ENCODE peak calls at places on chromosomes 3 and 15, in five cellular contexts. W, J, D, L and Z are unnamed samples.

GRCh38 chr15:68586274-68586961 is 7.6 kb downstream of the CORO2B start:
- DNase-seq in W (no peak), J (peak), D (no peak), L (no peak), Z (peak)

GRCh38 chr3:38722760-38723568 is 73.5 kb upstream of the SCN5A start:
- DNase-seq in W (no peak), J (no peak), D (no peak), L (no peak), Z (no peak)

GRCh38 chr3:49712631-49713317 is 6.7 kb downstream of the AMIGO3 start:
- DNase-seq in W (no peak), J (no peak), D (no peak), L (no peak), Z (no peak)

GRCh38 chr15:70491183-70491621 is 272.2 kb downstream of the UACA start:
- DNase-seq in W (no peak), J (no peak), D (no peak), L (no peak), Z (no peak)

GRCh38 chr3:100516232-100516631 is 23.8 kb downstream of the TMEM45A start:
- DNase-seq in W (no peak), J (no peak), D (no peak), L (no peak), Z (no peak)

GRCh38 chr3:59877679-59878427 is 828.0 kb upstream of the CFAP20DC start:
- DNase-seq in W (peak), J (no peak), D (no peak), L (no peak), Z (no peak)

GRCh38 chr3:175659951-175660350 is 800.8 kb downstream of the NAALADL2 start:
- DNase-seq in W (no peak), J (no peak), D (no peak), L (no peak), Z (no peak)

GRCh38 chr3:122025296-122025695 is 3.2 kb upstream of the ILDR1 start:
- DNase-seq in W (no peak), J (no peak), D (no peak), L (no peak), Z (no peak)

GRCh38 chr15:90864507-90864906 is 3.9 kb upstream of the FURIN start:
- DNase-seq in W (no peak), J (no peak), D (no peak), L (no peak), Z (no peak)

GRCh38 chr15:62649793-62650420 is 392.6 kb upstream of the TPM1 start:
- DNase-seq in W (no peak), J (no peak), D (no peak), L (no peak), Z (no peak)

GRCh38 chr3:16332904-16333426 is 68.0 kb downstream of the OXNAD1 start:
- DNase-seq in W (no peak), J (no peak), D (no peak), L (no peak), Z (no peak)

GRCh38 chr15:69740684-69741083 is 288.1 kb downstream of the RPLP1 start:
- DNase-seq in W (no peak), J (no peak), D (no peak), L (no peak), Z (no peak)

GRCh38 chr3:16802382-16802781 is 82.4 kb upstream of the PLCL2 start:
- DNase-seq in W (no peak), J (no peak), D (no peak), L (no peak), Z (no peak)

GRCh38 chr15:68055224-68055705 is 1.1 kb downstream of the PIAS1 start:
- DNase-seq in W (peak), J (no peak), D (peak), L (no peak), Z (peak)

GRCh38 chr15:101057841-101058407 is 138.8 kb downstream of the LRRK1 start:
- DNase-seq in W (peak), J (no peak), D (no peak), L (no peak), Z (no peak)

GRCh38 chr15:78457101-78457500 is 19.1 kb downstream of the IREB2 start:
- DNase-seq in W (no peak), J (peak), D (no peak), L (no peak), Z (no peak)

GRCh38 chr3:106745344-106746168 is 631.7 kb upstream of the CCDC54 start:
- DNase-seq in W (no peak), J (no peak), D (no peak), L (no peak), Z (no peak)

GRCh38 chr3:69321301-69321986 is 64.4 kb downstream of the FRMD4B start:
- DNase-seq in W (no peak), J (no peak), D (no peak), L (no peak), Z (no peak)

GRCh38 chr3:153970047-153970446 is 151.1 kb upstream of the ARHGEF26 start:
- DNase-seq in W (no peak), J (no peak), D (no peak), L (no peak), Z (no peak)

GRCh38 chr15:31489801-31490646 is 163.4 kb downstream of the KLF13 start:
- DNase-seq in W (peak), J (peak), D (peak), L (no peak), Z (peak)

GRCh38 chr15:67359431-67360082 is 105.0 kb downstream of the IQCH start:
- DNase-seq in W (no peak), J (no peak), D (peak), L (no peak), Z (no peak)

GRCh38 chr3:41521000-41521655 is 321.8 kb downstream of the CTNNB1 start:
- DNase-seq in W (no peak), J (no peak), D (no peak), L (no peak), Z (no peak)
- TF ChIP-seq POLR2A in W (no peak), J (no peak), D (no peak), L (no peak), Z (no peak)

GRCh38 chr3:24496529-24497482 is 2.2 kb upstream of the THRB start:
- DNase-seq in W (peak), J (peak), D (peak), L (no peak), Z (peak)

GRCh38 chr3:24494616-24495333 is at the start of gene THRB:
- DNase-seq in W (peak), J (peak), D (peak), L (no peak), Z (no peak)

GRCh38 chr3:24492971-24493551 is 1.6 kb downstream of the THRB start:
- DNase-seq in W (no peak), J (no peak), D (no peak), L (no peak), Z (no peak)

GRCh38 chr3:24493951-24494615 is 567 bp downstream of the THRB start:
- DNase-seq in W (peak), J (peak), D (peak), L (no peak), Z (no peak)

GRCh38 chr3:24495334-24495994 is 814 bp upstream of the THRB start:
- DNase-seq in W (peak), J (peak), D (peak), L (no peak), Z (no peak)
- TF ChIP-seq POLR2A in W (no peak), J (peak), D (peak), L (no peak), Z (no peak)

GRCh38 chr15:42283671-42284070 is 10.4 kb upstream of the TMEM87A start:
- DNase-seq in W (no peak), J (no peak), D (peak), L (no peak), Z (no peak)
- TF ChIP-seq POLR2A in W (no peak), J (no peak), D (no peak), L (no peak), Z (no peak)

GRCh38 chr3:134312072-134312872 is 61.6 kb upstream of the RYK start:
- DNase-seq in W (no peak), J (no peak), D (peak), L (no peak), Z (no peak)
- TF ChIP-seq POLR2A in W (no peak), J (no peak), D (no peak), L (no peak), Z (no peak)